ENCODE peak calls at places on chromosomes 2 and 18, in seven cellular contexts. D is lower lobe of right lung, C is foreskin keratinocyte, Q is ascending aorta, U is GM23248, M is epithelial cell of esophagus, V is EL. G is an unnamed sample.
A peak's percentile ranks its signal among the peaks of the same experiment; 100 is the strongest.

GRCh38 chr2:23541453-23542334 is 156.7 kb downstream of the KLHL29 start:
- DNase-seq in C (no peak), U (peak; percentile 49), M (no peak), V (no peak), D (no peak), Q (no peak), G (peak; percentile 41)

GRCh38 chr2:28755411-28755810 is 3.8 kb downstream of the PPP1CB start:
- DNase-seq in M (no peak), Q (no peak), V (no peak), D (no peak), C (no peak), U (peak; percentile 34), G (peak; percentile 20)

GRCh38 chr2:109699646-109700045 is 85.5 kb downstream of the SOWAHC start:
- DNase-seq in Q (no peak), D (no peak), C (no peak), M (no peak), V (no peak), U (no peak), G (no peak)

GRCh38 chr2:216308532-216308931 is 63.8 kb downstream of the MARCHF4 start:
- DNase-seq in V (no peak), C (no peak), D (no peak), Q (no peak), M (no peak), U (no peak), G (peak; percentile 10)

GRCh38 chr18:50790956-50791355 is 28.9 kb downstream of the MRO start:
- DNase-seq in D (no peak), U (no peak), C (no peak), Q (no peak), V (no peak), M (no peak), G (no peak)

GRCh38 chr2:158546412-158547144 is 89.8 kb downstream of the PKP4 start:
- DNase-seq in C (no peak), V (no peak), D (no peak), U (no peak), M (no peak), Q (no peak), G (no peak)

GRCh38 chr2:42914314-42914713 is 121.9 kb upstream of the HAAO start:
- DNase-seq in M (no peak), C (no peak), V (no peak), D (no peak), U (no peak), Q (no peak), G (no peak)

GRCh38 chr2:85243101-85244072 is 84.4 kb downstream of the TGOLN2 start:
- DNase-seq in M (no peak), U (peak; percentile 20), D (peak; percentile 64), Q (no peak), V (no peak), C (no peak), G (peak; percentile 27)

GRCh38 chr2:16080071-16080470 is 139.7 kb downstream of the MYCN start:
- DNase-seq in D (no peak), C (no peak), Q (no peak), U (no peak), V (no peak), M (no peak), G (no peak)

GRCh38 chr18:55912071-55912470 is 324.1 kb upstream of the TCF4 start:
- DNase-seq in V (no peak), M (no peak), C (no peak), Q (no peak), U (no peak), D (no peak), G (no peak)

GRCh38 chr2:174716785-174717184 is 47.5 kb downstream of the CHRNA1 start:
- DNase-seq in U (no peak), C (no peak), D (no peak), V (no peak), Q (no peak), M (no peak), G (no peak)

GRCh38 chr2:218074031-218074430 is 5.0 kb downstream of the RUFY4 start:
- DNase-seq in Q (no peak), U (no peak), M (peak; percentile 10), V (peak; percentile 45), D (peak; percentile 69), C (no peak), G (no peak)

GRCh38 chr18:22933958-22934423 is 863 bp downstream of the RBBP8 start:
- DNase-seq in V (no peak), C (no peak), D (no peak), U (peak; percentile 26), M (no peak), Q (no peak), G (peak; percentile 19)

GRCh38 chr18:48292787-48293409 is 116.3 kb downstream of the ZBTB7C start:
- DNase-seq in D (no peak), U (no peak), V (no peak), Q (no peak), C (no peak), M (no peak), G (no peak)

GRCh38 chr2:221129657-221130056 is 442.4 kb downstream of the EPHA4 start:
- DNase-seq in D (no peak), U (no peak), Q (no peak), V (no peak), C (no peak), M (no peak), G (no peak)

GRCh38 chr18:6256521-6256920 is 158.2 kb downstream of the L3MBTL4 start:
- DNase-seq in D (no peak), C (no peak), M (no peak), Q (no peak), U (no peak), V (no peak), G (no peak)

GRCh38 chr2:215711484-215712034 is 275.7 kb upstream of the FN1 start:
- DNase-seq in V (peak; percentile 88), M (peak; percentile 76), Q (no peak), C (peak; percentile 65), D (no peak), U (peak; percentile 82), G (peak; percentile 88)

GRCh38 chr2:237451582-237452469 is 35.2 kb upstream of the MLPH start:
- DNase-seq in V (no peak), U (no peak), M (no peak), C (no peak), D (no peak), Q (no peak), G (peak; percentile 43)

GRCh38 chr2:58520903-58521302 is 279.8 kb upstream of the FANCL start:
- DNase-seq in U (no peak), Q (no peak), V (no peak), M (no peak), C (no peak), D (no peak), G (no peak)

GRCh38 chr2:31075936-31076590 is 62.2 kb downstream of the GALNT14 start:
- DNase-seq in D (no peak), M (peak; percentile 66), Q (no peak), V (peak; percentile 9), U (peak; percentile 70), C (peak; percentile 92), G (peak; percentile 64)